ENCODE peak calls at places on chromosomes 12 and 14, in five cellular contexts. F is stimulated activated CD4-positive, alpha-beta T cell treated with anti-CD3 and anti-CD28 coated beads, Interleukin-2, amount 100 ng/mL, for 48 hours; A is stimulated activated naive CD8-positive, alpha-beta T cell treated with anti-CD3 and anti-CD28 coated beads, Interleukin-15, Interleukin-2, amounts not matched to agents 100 U/mL and 50 U/mL, for 24 hours; S is AG04450; B is NAMALWA. G is an unnamed sample.

GRCh38 chr12:112875608-112876007 is 31.2 kb upstream of the OAS1 start:
- DNase-seq in S (no peak), A (no peak), F (no peak), B (no peak), G (no peak)

GRCh38 chr14:88879016-88879415 is 54.6 kb downstream of the TTC8 start:
- DNase-seq in F (no peak), A (no peak), S (peak), B (no peak), G (peak)

GRCh38 chr14:74127634-74128033 is 42.9 kb downstream of the LIN52 start:
- DNase-seq in B (no peak), F (no peak), S (no peak), A (no peak), G (no peak)

GRCh38 chr12:25682421-25682820 is 129.3 kb upstream of the LMNTD1 start:
- DNase-seq in S (no peak), F (no peak), A (no peak), B (no peak), G (no peak)

GRCh38 chr14:71666579-71667145 is 265.6 kb upstream of the RGS6 start:
- DNase-seq in F (no peak), S (no peak), A (no peak), B (no peak), G (no peak)

GRCh38 chr12:56206373-56207166 is 15.2 kb downstream of the RNF41 start:
- DNase-seq in A (peak), B (peak), S (no peak), F (no peak), G (no peak)

GRCh38 chr14:98101323-98101722 is 1170.7 kb downstream of the BCL11B start:
- DNase-seq in F (no peak), S (no peak), B (no peak), A (no peak), G (no peak)

GRCh38 chr14:55075628-55076027 is 24.2 kb downstream of the MAPK1IP1L start:
- DNase-seq in F (no peak), S (no peak), A (no peak), B (no peak), G (no peak)

GRCh38 chr14:26597136-26598080 is at the start of gene NOVA1:
- DNase-seq in S (no peak), F (no peak), B (no peak), A (no peak), G (no peak)

GRCh38 chr12:70227911-70228310 is 15.3 kb upstream of the CNOT2 start:
- DNase-seq in B (no peak), F (no peak), S (no peak), A (no peak), G (no peak)

GRCh38 chr14:89542768-89543419 is 125.9 kb upstream of the FOXN3 start:
- DNase-seq in S (no peak), F (no peak), A (no peak), B (no peak), G (no peak)